ENCODE peak calls at places on chromosomes 5 and 9, in four cellular contexts. I is DMS153; P is naive thymus-derived CD8-positive, alpha-beta T cell; C is colonic mucosa. H is an unnamed sample.

GRCh38 chr9:94881023-94881422 is 154.5 kb downstream of the AOPEP start:
- DNase-seq in P (no peak), I (no peak), C (no peak), H (no peak)

GRCh38 chr5:132335402-132335801 is 34.1 kb upstream of the SLC22A5 start:
- DNase-seq in I (no peak), P (no peak), C (no peak), H (no peak)

GRCh38 chr9:126170286-126170823 is 156.3 kb upstream of the MVB12B start:
- DNase-seq in I (no peak), C (no peak), P (no peak), H (no peak)

GRCh38 chr5:94791787-94792186 is 173.3 kb downstream of the SLF1 start:
- DNase-seq in I (no peak), P (no peak), C (no peak), H (no peak)

GRCh38 chr9:114433086-114433485 is 45.3 kb upstream of the AKNA start:
- DNase-seq in I (no peak), P (no peak), C (no peak), H (no peak)

GRCh38 chr5:179827684-179828083 is 7.0 kb downstream of the SQSTM1 start:
- DNase-seq in C (peak), P (no peak), I (no peak), H (peak)

GRCh38 chr9:86836797-86837196 is 110.5 kb downstream of the GAS1 start:
- DNase-seq in P (no peak), I (no peak), C (no peak), H (no peak)

GRCh38 chr5:178766936-178767912 is 36.8 kb upstream of the ZNF354A start:
- DNase-seq in P (no peak), C (no peak), I (no peak), H (no peak)

GRCh38 chr5:41510176-41510831 is at the start of gene PLCXD3:
- DNase-seq in I (peak), C (peak), P (no peak), H (no peak)

GRCh38 chr9:98234231-98234825 is 21.1 kb downstream of the TBC1D2 start:
- DNase-seq in P (no peak), C (no peak), I (no peak), H (no peak)

GRCh38 chr5:144232285-144232684 is 61.6 kb downstream of the KCTD16 start:
- DNase-seq in P (no peak), C (no peak), I (no peak), H (no peak)

GRCh38 chr9:106689089-106689488 is 173.9 kb upstream of the ZNF462 start:
- DNase-seq in P (no peak), C (no peak), I (no peak), H (no peak)

GRCh38 chr5:176535101-176535654 is 2.0 kb downstream of the RNF44 start:
- DNase-seq in C (peak), P (no peak), I (no peak), H (peak)

GRCh38 chr5:83924171-83924570 is 203.5 kb upstream of the HAPLN1 start:
- DNase-seq in I (no peak), C (no peak), P (no peak), H (no peak)

GRCh38 chr9:12684923-12685468 is 8.2 kb upstream of the TYRP1 start:
- DNase-seq in I (no peak), C (no peak), P (no peak), H (no peak)

GRCh38 chr5:168424506-168425298 is 61.6 kb upstream of the RARS1 start:
- DNase-seq in I (no peak), C (no peak), P (no peak), H (no peak)

GRCh38 chr5:132215329-132215728 is 12.3 kb downstream of the P4HA2 start:
- DNase-seq in P (no peak), C (peak), I (no peak), H (peak)

GRCh38 chr9:131758972-131759647 is 19.2 kb upstream of the RAPGEF1 start:
- DNase-seq in I (peak), C (no peak), P (no peak), H (no peak)

GRCh38 chr9:110058304-110058953 is 149.5 kb downstream of the C9orf152 start:
- DNase-seq in P (peak), C (peak), I (peak), H (peak)